ENCODE peak calls at places on chromosomes 1 and 21, in ten cellular contexts. One of them, this sample, is unnamed.

GRCh38 chr1:204883405-204883804 is 12.7 kb downstream of the NFASC start:
- DNase-seq in NCI-H1092 treated with DMSO at 0.1 percent for 48 hours: no peak
- DNase-seq in CD8-positive, alpha-beta T cell: no peak
- DNase-seq in HEK293T: no peak
- DNase-seq in pancreas: no peak
- DNase-seq in colonic mucosa: peak
- DNase-seq in amniotic stem cell: no peak
- DNase-seq in germinal center: no peak
- DNase-seq in cerebellar nuclear complex: no peak
- DNase-seq in NCI-H774: no peak
- DNase-seq in this sample: peak

GRCh38 chr21:44199448-44199847 is 41.3 kb downstream of the ICOSLG start:
- DNase-seq in HEK293T: no peak
- DNase-seq in NCI-H1092 treated with DMSO at 0.1 percent for 48 hours: no peak
- DNase-seq in colonic mucosa: no peak
- DNase-seq in pancreas: no peak
- DNase-seq in CD8-positive, alpha-beta T cell: no peak
- DNase-seq in cerebellar nuclear complex: no peak
- DNase-seq in germinal center: peak
- DNase-seq in NCI-H774: peak
- DNase-seq in amniotic stem cell: no peak
- DNase-seq in this sample: peak

GRCh38 chr1:70910013-70910412 is 137.6 kb downstream of the PTGER3 start:
- DNase-seq in NCI-H1092 treated with DMSO at 0.1 percent for 48 hours: no peak
- DNase-seq in amniotic stem cell: no peak
- DNase-seq in germinal center: no peak
- DNase-seq in CD8-positive, alpha-beta T cell: no peak
- DNase-seq in colonic mucosa: no peak
- DNase-seq in NCI-H774: no peak
- DNase-seq in cerebellar nuclear complex: no peak
- DNase-seq in HEK293T: no peak
- DNase-seq in pancreas: no peak
- DNase-seq in this sample: no peak

GRCh38 chr1:169494343-169494742 is 8.6 kb upstream of the SLC19A2 start:
- DNase-seq in pancreas: no peak
- DNase-seq in germinal center: no peak
- DNase-seq in cerebellar nuclear complex: no peak
- DNase-seq in HEK293T: no peak
- DNase-seq in colonic mucosa: no peak
- DNase-seq in CD8-positive, alpha-beta T cell: no peak
- DNase-seq in NCI-H774: no peak
- DNase-seq in amniotic stem cell: no peak
- DNase-seq in NCI-H1092 treated with DMSO at 0.1 percent for 48 hours: no peak
- DNase-seq in this sample: no peak

GRCh38 chr21:36627242-36627641 is 71.7 kb upstream of the SIM2 start:
- DNase-seq in germinal center: no peak
- DNase-seq in amniotic stem cell: no peak
- DNase-seq in NCI-H1092 treated with DMSO at 0.1 percent for 48 hours: no peak
- DNase-seq in pancreas: no peak
- DNase-seq in colonic mucosa: no peak
- DNase-seq in HEK293T: no peak
- DNase-seq in CD8-positive, alpha-beta T cell: no peak
- DNase-seq in NCI-H774: no peak
- DNase-seq in cerebellar nuclear complex: no peak
- DNase-seq in this sample: no peak

GRCh38 chr1:14140800-14141526 is 441.0 kb downstream of the PRDM2 start:
- DNase-seq in cerebellar nuclear complex: peak
- DNase-seq in HEK293T: no peak
- DNase-seq in amniotic stem cell: no peak
- DNase-seq in NCI-H774: no peak
- DNase-seq in pancreas: no peak
- DNase-seq in germinal center: no peak
- DNase-seq in NCI-H1092 treated with DMSO at 0.1 percent for 48 hours: peak
- DNase-seq in CD8-positive, alpha-beta T cell: no peak
- DNase-seq in colonic mucosa: no peak
- DNase-seq in this sample: no peak

GRCh38 chr1:6460349-6461236 is 5.4 kb downstream of the TNFRSF25 start:
- DNase-seq in amniotic stem cell: no peak
- DNase-seq in NCI-H774: no peak
- DNase-seq in colonic mucosa: peak
- DNase-seq in NCI-H1092 treated with DMSO at 0.1 percent for 48 hours: no peak
- DNase-seq in CD8-positive, alpha-beta T cell: peak
- DNase-seq in germinal center: peak
- DNase-seq in HEK293T: no peak
- DNase-seq in cerebellar nuclear complex: no peak
- DNase-seq in pancreas: no peak
- DNase-seq in this sample: no peak

GRCh38 chr1:23825076-23825761 is at the start of gene HMGCL:
- DNase-seq in pancreas: peak
- DNase-seq in HEK293T: peak
- DNase-seq in NCI-H774: peak
- DNase-seq in NCI-H1092 treated with DMSO at 0.1 percent for 48 hours: peak
- DNase-seq in germinal center: peak
- DNase-seq in cerebellar nuclear complex: no peak
- DNase-seq in colonic mucosa: peak
- DNase-seq in CD8-positive, alpha-beta T cell: peak
- DNase-seq in amniotic stem cell: peak
- DNase-seq in this sample: peak

GRCh38 chr1:225848044-225848955 is 33.9 kb downstream of the TMEM63A start:
- DNase-seq in pancreas: no peak
- DNase-seq in NCI-H774: no peak
- DNase-seq in CD8-positive, alpha-beta T cell: no peak
- DNase-seq in germinal center: peak
- DNase-seq in amniotic stem cell: no peak
- DNase-seq in NCI-H1092 treated with DMSO at 0.1 percent for 48 hours: no peak
- DNase-seq in cerebellar nuclear complex: no peak
- DNase-seq in HEK293T: no peak
- DNase-seq in colonic mucosa: no peak
- DNase-seq in this sample: no peak

GRCh38 chr1:98030483-98030882 is 109.6 kb upstream of the DPYD start:
- DNase-seq in NCI-H774: no peak
- DNase-seq in HEK293T: no peak
- DNase-seq in NCI-H1092 treated with DMSO at 0.1 percent for 48 hours: no peak
- DNase-seq in germinal center: no peak
- DNase-seq in CD8-positive, alpha-beta T cell: no peak
- DNase-seq in pancreas: no peak
- DNase-seq in amniotic stem cell: peak
- DNase-seq in cerebellar nuclear complex: no peak
- DNase-seq in colonic mucosa: no peak
- DNase-seq in this sample: no peak

GRCh38 chr1:203175237-203176181 is at the start of gene MYBPH:
- DNase-seq in pancreas: no peak
- DNase-seq in cerebellar nuclear complex: no peak
- DNase-seq in NCI-H1092 treated with DMSO at 0.1 percent for 48 hours: no peak
- DNase-seq in CD8-positive, alpha-beta T cell: no peak
- DNase-seq in NCI-H774: no peak
- DNase-seq in amniotic stem cell: no peak
- DNase-seq in germinal center: no peak
- DNase-seq in HEK293T: no peak
- DNase-seq in colonic mucosa: no peak
- DNase-seq in this sample: no peak

GRCh38 chr1:234265861-234266260 is 107.4 kb upstream of the COA6 start:
- DNase-seq in CD8-positive, alpha-beta T cell: no peak
- DNase-seq in germinal center: no peak
- DNase-seq in HEK293T: no peak
- DNase-seq in amniotic stem cell: no peak
- DNase-seq in NCI-H774: no peak
- DNase-seq in cerebellar nuclear complex: no peak
- DNase-seq in colonic mucosa: no peak
- DNase-seq in pancreas: no peak
- DNase-seq in NCI-H1092 treated with DMSO at 0.1 percent for 48 hours: no peak
- DNase-seq in this sample: no peak

GRCh38 chr1:24385160-24385939 is 28.2 kb downstream of the STPG1 start:
- DNase-seq in cerebellar nuclear complex: no peak
- DNase-seq in amniotic stem cell: no peak
- DNase-seq in NCI-H774: no peak
- DNase-seq in NCI-H1092 treated with DMSO at 0.1 percent for 48 hours: no peak
- DNase-seq in HEK293T: peak
- DNase-seq in colonic mucosa: peak
- DNase-seq in pancreas: no peak
- DNase-seq in germinal center: no peak
- DNase-seq in CD8-positive, alpha-beta T cell: no peak
- DNase-seq in this sample: peak

GRCh38 chr1:214155987-214156567 is 124.9 kb upstream of the SMYD2 start:
- DNase-seq in germinal center: no peak
- DNase-seq in HEK293T: no peak
- DNase-seq in pancreas: no peak
- DNase-seq in CD8-positive, alpha-beta T cell: no peak
- DNase-seq in colonic mucosa: no peak
- DNase-seq in cerebellar nuclear complex: no peak
- DNase-seq in NCI-H774: no peak
- DNase-seq in NCI-H1092 treated with DMSO at 0.1 percent for 48 hours: no peak
- DNase-seq in amniotic stem cell: no peak
- DNase-seq in this sample: no peak